ENCODE peak calls at places on chromosomes 6 and 20, in eight cellular contexts. G is AG09309; V is stimulated activated CD4-positive, alpha-beta T cell treated with anti-CD3 and anti-CD28 coated beads, Interleukin-15, amount 100 ng/mL, for 24 hours; E is neural crest cell; R is A549; D is mesothelial cell of epicardium; P is bronchial epithelial cell; M is cerebellar cortex. J is an unnamed sample.

GRCh38 chr6:36686668-36687513 is 8.4 kb downstream of the CDKN1A start:
- DNase-seq in R (no peak), P (no peak), E (no peak), G (no peak), D (no peak), M (no peak), V (no peak), J (no peak)

GRCh38 chr6:90429713-90430112 is 133.1 kb upstream of the BACH2 start:
- DNase-seq in E (no peak), D (no peak), P (no peak), M (no peak), G (no peak), R (peak), V (no peak), J (no peak)

GRCh38 chr6:88371480-88371879 is 205.3 kb upstream of the CNR1 start:
- DNase-seq in E (no peak), R (no peak), G (no peak), M (no peak), V (no peak), D (no peak), P (no peak), J (no peak)

GRCh38 chr6:158703840-158704822 is 54.3 kb downstream of the SYTL3 start:
- DNase-seq in D (peak), P (peak), G (no peak), V (peak), M (peak), R (peak), E (peak), J (peak)

GRCh38 chr6:119241124-119241491 is 108.5 kb downstream of the MAN1A1 start:
- DNase-seq in V (no peak), M (no peak), D (no peak), R (no peak), P (no peak), E (no peak), G (peak), J (no peak)

GRCh38 chr6:72418495-72418894 is 203.4 kb upstream of the KCNQ5 start:
- DNase-seq in E (no peak), D (no peak), M (no peak), P (peak), V (no peak), G (peak), R (no peak), J (peak)

GRCh38 chr6:90214461-90214860 is 82.2 kb downstream of the BACH2 start:
- DNase-seq in G (no peak), R (no peak), E (no peak), D (no peak), P (no peak), M (no peak), V (no peak), J (no peak)

GRCh38 chr6:159935065-159935464 is 33.8 kb upstream of the IGF2R start:
- DNase-seq in G (no peak), P (peak), D (no peak), M (no peak), V (no peak), R (no peak), E (no peak), J (no peak)

GRCh38 chr20:15297059-15297875 is 959.9 kb upstream of the FLRT3 start:
- DNase-seq in P (peak), D (no peak), G (no peak), E (no peak), M (peak), R (no peak), V (no peak), J (no peak)

GRCh38 chr6:147283460-147283859 is 79.2 kb downstream of the STXBP5 start:
- DNase-seq in R (no peak), G (peak), D (no peak), P (peak), M (peak), V (no peak), E (no peak), J (no peak)

GRCh38 chr20:36745234-36745926 is 510 bp downstream of the NDRG3 start:
- DNase-seq in E (no peak), P (no peak), V (no peak), M (peak), D (no peak), R (peak), G (no peak), J (peak)

GRCh38 chr6:1024587-1024986 is 287.3 kb upstream of the FOXQ1 start:
- DNase-seq in R (peak), D (no peak), G (peak), V (no peak), E (no peak), M (no peak), P (peak), J (peak)

GRCh38 chr6:2798586-2799134 is 33.5 kb downstream of the WRNIP1 start:
- DNase-seq in P (no peak), V (no peak), R (no peak), G (no peak), D (no peak), M (no peak), E (no peak), J (no peak)

GRCh38 chr6:47005486-47005885 is 36.6 kb downstream of the ADGRF1 start:
- DNase-seq in G (no peak), E (no peak), V (no peak), D (no peak), P (no peak), M (no peak), R (no peak), J (no peak)

GRCh38 chr20:25276533-25277050 is 28.7 kb downstream of the PYGB start:
- DNase-seq in D (peak), E (no peak), M (no peak), V (peak), G (no peak), P (no peak), R (no peak), J (no peak)

GRCh38 chr6:43579171-43579570 is 3.2 kb downstream of the POLH start:
- DNase-seq in E (no peak), P (peak), V (no peak), R (no peak), M (no peak), D (no peak), G (no peak), J (no peak)

GRCh38 chr6:166364480-166364879 is 18.3 kb downstream of the MPC1 start:
- DNase-seq in P (no peak), R (no peak), G (no peak), V (no peak), D (no peak), M (no peak), E (no peak), J (no peak)

GRCh38 chr6:119390276-119390793 is 40.8 kb upstream of the MAN1A1 start:
- DNase-seq in V (no peak), R (no peak), G (no peak), D (no peak), E (no peak), P (peak), M (no peak), J (no peak)

GRCh38 chr20:54137115-54137514 is 36.7 kb downstream of the CYP24A1 start:
- DNase-seq in V (no peak), P (no peak), M (no peak), D (no peak), R (no peak), G (no peak), E (no peak), J (no peak)

GRCh38 chr20:33349493-33349892 is 51.8 kb downstream of the CDK5RAP1 start:
- DNase-seq in E (no peak), R (no peak), V (no peak), P (no peak), G (no peak), M (no peak), D (no peak), J (no peak)

GRCh38 chr6:30483677-30484279 is 5.5 kb upstream of the HLA-E start:
- DNase-seq in D (no peak), E (peak), G (peak), V (no peak), R (peak), P (peak), M (peak), J (no peak)